ENCODE peak calls at places on chromosomes 1 and 21, in six cellular contexts. J, L, S, Q, I and H are unnamed samples.

GRCh38 chr1:164559342-164560070 is 522 bp downstream of the PBX1 start:
- DNase-seq in S (no peak), L (no peak), J (no peak), Q (no peak), I (peak; percentile 46), H (no peak)

GRCh38 chr1:81231729-81232038 is 569.0 kb upstream of the ADGRL2 start:
- DNase-seq in Q (no peak), I (no peak), L (no peak), S (no peak), J (no peak), H (no peak)

GRCh38 chr1:54996359-54996868 is 2.3 kb upstream of the BSND start:
- DNase-seq in S (peak; percentile 75), I (peak; percentile 86), J (peak; percentile 76), L (peak; percentile 43), Q (peak; percentile 21), H (peak; percentile 39)

GRCh38 chr1:16371725-16372124 is 4.7 kb downstream of the SZRD1 start:
- DNase-seq in I (no peak), J (no peak), S (no peak), L (no peak), Q (no peak), H (no peak)

GRCh38 chr1:221992427-221992826 is 250.5 kb upstream of the DUSP10 start:
- DNase-seq in S (no peak), Q (no peak), L (no peak), I (no peak), J (no peak), H (no peak)

GRCh38 chr21:14957836-14958235 is 107.0 kb downstream of the NRIP1 start:
- DNase-seq in I (no peak), L (no peak), S (no peak), J (no peak), Q (no peak), H (no peak)

GRCh38 chr1:7524681-7525340 is 246.3 kb upstream of the VAMP3 start:
- DNase-seq in I (no peak), S (no peak), J (no peak), L (no peak), Q (no peak), H (no peak)

GRCh38 chr1:156525856-156526479 is 25.4 kb upstream of the MEF2D start:
- DNase-seq in L (no peak), I (no peak), J (no peak), S (no peak), Q (no peak), H (no peak)

GRCh38 chr1:109280768-109281356 is 2.1 kb downstream of the PSRC1 start:
- DNase-seq in S (no peak), I (no peak), Q (no peak), J (no peak), L (no peak), H (no peak)

GRCh38 chr1:65247419-65248359 is 61.7 kb upstream of the DNAJC6 start:
- DNase-seq in J (no peak), I (no peak), S (no peak), L (no peak), Q (no peak), H (no peak)

GRCh38 chr1:215146252-215146975 is 63.9 kb downstream of the KCNK2 start:
- DNase-seq in I (peak; percentile 20), Q (no peak), L (no peak), S (no peak), J (no peak), H (no peak)

GRCh38 chr1:32741417-32742131 is 39.0 kb upstream of the SYNC start:
- DNase-seq in Q (no peak), S (no peak), I (peak; percentile 54), J (no peak), L (no peak), H (no peak)

GRCh38 chr1:177969825-177970371 is at the start of gene SEC16B:
- DNase-seq in Q (no peak), I (peak; percentile 50), L (no peak), S (no peak), J (no peak), H (no peak)

GRCh38 chr1:235128453-235129328 is at the start of gene TOMM20:
- DNase-seq in L (peak; percentile 94), J (peak; percentile 91), Q (peak; percentile 84), S (peak; percentile 99), I (peak; percentile 96), H (peak; percentile 98)

GRCh38 chr1:59564192-59564891 is 250.4 kb upstream of the HOOK1 start:
- DNase-seq in J (no peak), I (no peak), S (no peak), Q (no peak), L (no peak), H (no peak)

GRCh38 chr1:159921251-159921650 is 4.1 kb downstream of the TAGLN2 start:
- DNase-seq in I (no peak), S (peak; percentile 69), L (no peak), Q (no peak), J (no peak), H (peak; percentile 37)
- H3K4me3 ChIP-seq in I (no peak overlapping the region), S (peak overlapping the region; percentile 94), L (no peak overlapping the region), Q (no peak overlapping the region), J (no peak overlapping the region), H (peak overlapping the region; percentile 94)

GRCh38 chr1:104906141-104906540 is 1156.4 kb downstream of the AMY1C start:
- DNase-seq in J (no peak), L (no peak), I (no peak), S (no peak), Q (no peak), H (no peak)

GRCh38 chr1:104905322-104905721 is 1155.6 kb downstream of the AMY1C start:
- DNase-seq in L (no peak), J (no peak), S (no peak), Q (no peak), I (no peak), H (no peak)
- H3K27ac ChIP-seq in L (no peak overlapping the region), J (no peak overlapping the region), S (no peak overlapping the region), Q (no peak overlapping the region), I (no peak overlapping the region), H (no peak overlapping the region)

GRCh38 chr1:30894508-30894973 is 14.0 kb downstream of the SDC3 start:
- DNase-seq in S (no peak), Q (no peak), I (no peak), J (no peak), L (no peak), H (no peak)

GRCh38 chr1:30896905-30897304 is 11.7 kb downstream of the SDC3 start:
- DNase-seq in L (no peak), Q (no peak), I (no peak), S (no peak), J (no peak), H (no peak)

GRCh38 chr1:30895382-30895941 is 13.1 kb downstream of the SDC3 start:
- DNase-seq in S (no peak), L (no peak), I (no peak), Q (no peak), J (no peak), H (no peak)

GRCh38 chr1:30898031-30898815 is 10.3 kb downstream of the SDC3 start:
- DNase-seq in S (no peak), J (no peak), L (no peak), I (no peak), Q (no peak), H (no peak)

DNA sequence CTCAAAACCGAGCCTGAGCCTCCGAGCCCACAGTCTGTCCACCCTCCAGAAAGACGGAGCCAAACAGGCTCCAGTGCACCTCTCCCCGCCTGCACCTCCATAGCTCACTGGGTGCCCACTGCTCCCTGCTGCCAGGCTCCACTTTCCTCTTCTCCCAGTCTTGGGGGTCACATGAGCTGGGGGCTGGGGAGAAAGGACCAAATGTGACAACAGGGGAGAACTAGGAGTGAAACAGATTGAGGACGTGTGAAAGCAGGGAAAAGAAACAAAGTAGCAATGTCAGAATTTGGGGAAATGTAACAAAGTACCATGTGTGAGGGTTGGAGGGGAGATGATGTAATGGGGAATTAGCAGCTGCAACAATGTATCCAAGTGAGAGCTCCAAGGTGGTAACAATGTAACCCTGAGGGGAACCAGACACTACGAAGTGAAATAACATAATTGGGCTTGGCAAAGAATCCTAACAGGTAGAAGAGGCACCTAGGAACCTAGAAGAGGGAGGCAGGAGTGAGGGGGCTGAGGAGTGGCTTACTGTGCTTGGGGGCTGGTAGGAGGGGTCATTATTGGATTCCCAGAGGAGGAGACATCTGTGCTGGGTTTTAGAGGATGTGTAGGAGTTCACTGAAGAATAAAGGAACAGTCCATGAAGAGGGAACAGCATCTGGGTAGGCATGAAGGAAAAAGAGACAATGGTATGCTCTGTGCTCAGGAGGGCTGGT is 12.5 kb downstream of the SDC3 start:
- DNase-seq in S (no peak), I (no peak), L (no peak), Q (no peak), J (no peak), H (no peak)
- H3K4me1 ChIP-seq in S (no peaks in the 10 kb centered on the region), I (no peaks in the 10 kb centered on the region), L (no peaks in the 10 kb centered on the region), Q (peaks cover 7% of the 10 kb centered on the region), J (no peaks in the 10 kb centered on the region), H (no peaks in the 10 kb centered on the region)

GRCh38 chr21:33300701-33301631 is 23.8 kb upstream of the IFNAR1 start:
- DNase-seq in J (no peak), Q (no peak), I (peak; percentile 23), S (peak; percentile 76), L (peak; percentile 65), H (no peak)
- H3K4me3 ChIP-seq in J (no peak overlapping the region), Q (no peak overlapping the region), I (no peak overlapping the region), S (peak overlapping the region; percentile 23), L (no peak overlapping the region), H (peak overlapping the region; percentile 19)